ENCODE peak calls at places on chromosomes 12 and 14, in six cellular contexts. L is heart left ventricle; T is activated naive CD8-positive, alpha-beta T cell treated with anti-CD3 and anti-CD28 coated beads, Interleukin-2, amount 10 ng/mL, durations not matched to agents 7 days and 5 days; I is upper lobe of right lung; M is esophagus mucosa; A is T-helper 17 cell. H is an unnamed sample.

GRCh38 chr12:39772708-39773665 is 153.4 kb upstream of the ABCD2 start:
- ATAC-seq in L (no peak), T (no peak), I (no peak), M (no peak), A (no peak), H (no peak)

GRCh38 chr14:94707494-94707893 is 62.4 kb downstream of the GSC start:
- ATAC-seq in L (no peak), T (no peak), I (no peak), M (no peak), A (no peak), H (no peak)

GRCh38 chr12:80567391-80567790 is 123.4 kb downstream of the PTPRQ start:
- ATAC-seq in L (no peak), T (no peak), I (no peak), M (no peak), A (no peak), H (no peak)

GRCh38 chr12:51838036-51838435 is 10.5 kb downstream of the FIGNL2 start:
- ATAC-seq in L (no peak), T (no peak), I (no peak), M (no peak), A (no peak), H (no peak)

GRCh38 chr12:32499048-32499447 is 99.7 kb downstream of the FGD4 start:
- ATAC-seq in L (peak; percentile 82), T (no peak), I (peak; percentile 30), M (no peak), A (no peak), H (no peak)

GRCh38 chr14:90533591-90534021 is 136.8 kb downstream of the CALM1 start:
- ATAC-seq in L (no peak), T (no peak), I (peak; percentile 73), M (no peak), A (no peak), H (no peak)

GRCh38 chr12:49342914-49343731 is 3.6 kb upstream of the DNAJC22 start:
- ATAC-seq in L (no peak), T (no peak), I (no peak), M (peak; percentile 16), A (no peak), H (no peak)

GRCh38 chr12:89857652-89858274 is 149.1 kb upstream of the ATP2B1 start:
- ATAC-seq in L (peak; percentile 63), T (no peak), I (peak; percentile 79), M (no peak), A (no peak), H (peak; percentile 72)

GRCh38 chr12:121748218-121748570 is 35.6 kb downstream of the TMEM120B start:
- ATAC-seq in L (no peak), T (no peak), I (no peak), M (no peak), A (no peak), H (no peak)

GRCh38 chr12:120234643-120235368 is 30.7 kb downstream of the PXN start:
- ATAC-seq in L (peak; percentile 83), T (no peak), I (peak; percentile 81), M (peak; percentile 69), A (no peak), H (no peak)

GRCh38 chr14:100709252-100709955 is 17.3 kb upstream of the DLK1 start:
- ATAC-seq in L (peak; percentile 57), T (no peak), I (peak; percentile 41), M (no peak), A (no peak), H (no peak)

GRCh38 chr14:95500772-95501401 is 15.6 kb downstream of the SYNE3 start:
- ATAC-seq in L (peak; percentile 34), T (no peak), I (no peak), M (no peak), A (no peak), H (no peak)

GRCh38 chr12:10372534-10372931 is 17.3 kb downstream of the KLRK1 start:
- ATAC-seq in L (peak; percentile 52), T (peak; percentile 81), I (peak; percentile 78), M (peak; percentile 48), A (no peak), H (peak; percentile 24)

GRCh38 chr12:39628836-39629235 is 9.2 kb upstream of the ABCD2 start:
- ATAC-seq in L (no peak), T (peak; percentile 93), I (no peak), M (no peak), A (peak; percentile 84), H (peak; percentile 59)

GRCh38 chr14:74852922-74853530 is 22.9 kb downstream of the PROX2 start:
- ATAC-seq in L (no peak), T (peak; percentile 34), I (peak; percentile 51), M (no peak), A (peak; percentile 44), H (peak; percentile 39)

GRCh38 chr12:105253882-105254513 is 18.0 kb upstream of the APPL2 start:
- ATAC-seq in L (no peak), T (no peak), I (peak; percentile 36), M (peak; percentile 99), A (no peak), H (peak; percentile 24)

GRCh38 chr14:75561013-75561432 is 17.4 kb upstream of the FLVCR2 start:
- ATAC-seq in L (peak; percentile 86), T (peak; percentile 44), I (peak; percentile 98), M (peak; percentile 92), A (peak; percentile 59), H (peak; percentile 55)

GRCh38 chr14:99945732-99946651 is 119.2 kb upstream of the EVL start:
- ATAC-seq in L (peak; percentile 11), T (no peak), I (no peak), M (peak; percentile 5), A (no peak), H (peak; percentile 37)

GRCh38 chr12:3323002-3323685 is 167.9 kb upstream of the PRMT8 start:
- ATAC-seq in L (no peak), T (no peak), I (no peak), M (no peak), A (no peak), H (no peak)

GRCh38 chr12:67449591-67450052 is 180.5 kb downstream of the CAND1 start:
- ATAC-seq in L (no peak), T (peak; percentile 77), I (no peak), M (peak; percentile 40), A (peak; percentile 65), H (peak; percentile 88)

GRCh38 chr12:108793756-108794441 is 62.6 kb upstream of the CORO1C start:
- ATAC-seq in L (peak; percentile 91), T (no peak), I (peak; percentile 58), M (peak; percentile 38), A (no peak), H (no peak)

GRCh38 chr12:75683220-75683619 is 171.8 kb upstream of the KRR1 start:
- ATAC-seq in L (no peak), T (no peak), I (no peak), M (no peak), A (no peak), H (peak; percentile 84)

GRCh38 chr12:131827961-131828534 is at the start of gene MMP17:
- ATAC-seq in L (peak; percentile 41), T (peak; percentile 55), I (peak; percentile 48), M (peak; percentile 5), A (peak; percentile 79), H (peak; percentile 63)

GRCh38 chr14:52018970-52019369 is 29.6 kb downstream of the RTRAF start:
- ATAC-seq in L (no peak), T (no peak), I (no peak), M (no peak), A (no peak), H (no peak)

GRCh38 chr12:42187799-42188198 is 43.1 kb upstream of the GXYLT1 start:
- ATAC-seq in L (no peak), T (no peak), I (no peak), M (no peak), A (no peak), H (no peak)

GRCh38 chr12:115964626-115965025 is 312.9 kb downstream of the MED13L start:
- ATAC-seq in L (no peak), T (peak; percentile 66), I (no peak), M (no peak), A (no peak), H (no peak)

GRCh38 chr12:81224626-81225025 is 146.7 kb downstream of the ACSS3 start:
- ATAC-seq in L (no peak), T (no peak), I (no peak), M (no peak), A (no peak), H (no peak)

GRCh38 chr14:26841920-26842741 is 244.3 kb upstream of the NOVA1 start:
- ATAC-seq in L (peak; percentile 95), T (no peak), I (peak; percentile 94), M (peak; percentile 36), A (no peak), H (no peak)

GRCh38 chr12:5748027-5748426 is 197.0 kb downstream of the ANO2 start:
- ATAC-seq in L (no peak), T (no peak), I (no peak), M (no peak), A (no peak), H (no peak)

GRCh38 chr12:132281021-132281420 is 48.4 kb downstream of the GALNT9 start:
- ATAC-seq in L (no peak), T (no peak), I (no peak), M (no peak), A (no peak), H (no peak)

GRCh38 chr12:125070661-125071390 is 5.6 kb downstream of the AACS start:
- ATAC-seq in L (no peak), T (no peak), I (no peak), M (no peak), A (no peak), H (no peak)

GRCh38 chr12:96749978-96750377 is 157.1 kb upstream of the NEDD1 start:
- ATAC-seq in L (no peak), T (no peak), I (no peak), M (no peak), A (no peak), H (no peak)

GRCh38 chr12:22518067-22518719 is 26.1 kb downstream of the C2CD5 start:
- ATAC-seq in L (no peak), T (no peak), I (no peak), M (peak; percentile 25), A (no peak), H (no peak)

H was measured in stimulated activated memory B cell treated with anti-CD40 and anti-IgM and Interleukin-4, amounts not matched to agents 10 μg/mL and 1 μg/mL and 100 μg/mL, for 72 hours.